ENCODE peak calls at places on chromosomes 6 and 20, in six cellular contexts. J, H, P, W, Q and Z are unnamed samples.

GRCh38 chr6:45569210-45569945 is 191.6 kb upstream of the SUPT3H start:
- DNase-seq in J (no peak), Q (no peak), W (no peak), H (peak), P (no peak), Z (no peak)

GRCh38 chr6:138036111-138036510 is 71.1 kb downstream of the PERP start:
- DNase-seq in W (no peak), H (no peak), J (no peak), P (peak), Q (no peak), Z (peak)

GRCh38 chr6:137791281-137792159 is 75.5 kb upstream of the TNFAIP3 start:
- DNase-seq in J (no peak), P (no peak), H (no peak), Q (no peak), W (no peak), Z (no peak)

GRCh38 chr6:44269168-44269920 is 906 bp upstream of the TMEM151B start:
- DNase-seq in P (no peak), J (no peak), W (no peak), Q (no peak), H (no peak), Z (no peak)

GRCh38 chr6:27375613-27376079 is 12.9 kb upstream of the ZNF391 start:
- DNase-seq in Q (no peak), P (peak), J (no peak), H (peak), W (peak), Z (peak)

GRCh38 chr6:20791074-20791473 is 256.8 kb downstream of the CDKAL1 start:
- DNase-seq in Q (no peak), P (no peak), W (no peak), H (no peak), J (no peak), Z (no peak)

GRCh38 chr6:46291880-46292279 is 121.1 kb upstream of the ENPP5 start:
- DNase-seq in J (no peak), P (no peak), W (no peak), Q (no peak), H (no peak), Z (no peak)

GRCh38 chr6:87837444-87837843 is 135.4 kb upstream of the AKIRIN2 start:
- DNase-seq in J (no peak), H (no peak), Q (no peak), P (no peak), W (no peak), Z (no peak)

GRCh38 chr6:136471372-136471771 is 78.8 kb downstream of the MAP7 start:
- DNase-seq in W (peak), Q (no peak), P (peak), J (no peak), H (no peak), Z (peak)

GRCh38 chr6:122995930-122996796 is at the start of gene CLVS2:
- DNase-seq in P (peak), Q (peak), J (peak), H (no peak), W (peak), Z (peak)

GRCh38 chr20:20668639-20669038 is 43.8 kb downstream of the RALGAPA2 start:
- DNase-seq in P (no peak), J (no peak), Q (no peak), W (no peak), H (no peak), Z (no peak)

GRCh38 chr20:59988141-59988540 is 29.9 kb downstream of the CDH26 start:
- DNase-seq in J (no peak), W (no peak), P (peak), Q (peak), H (no peak), Z (no peak)

GRCh38 chr6:10407674-10408054 is 7.2 kb downstream of the TFAP2A start:
- DNase-seq in Q (no peak), J (no peak), W (no peak), H (no peak), P (no peak), Z (no peak)

GRCh38 chr6:170221052-170221752 is 69.7 kb downstream of the DLL1 start:
- DNase-seq in J (peak), H (no peak), Q (no peak), W (no peak), P (no peak), Z (no peak)

GRCh38 chr6:82333781-82334180 is 29.8 kb upstream of the TPBG start:
- DNase-seq in W (no peak), P (no peak), H (no peak), Q (no peak), J (no peak), Z (no peak)

GRCh38 chr6:11586574-11586973 is 49.0 kb downstream of the TMEM170B start:
- DNase-seq in H (no peak), J (no peak), W (peak), P (peak), Q (peak), Z (peak)

GRCh38 chr20:62237772-62238568 is at the start of gene OSBPL2:
- DNase-seq in Q (peak), W (peak), P (peak), H (peak), J (peak), Z (peak)

GRCh38 chr6:154932562-154933027 is 62.5 kb upstream of the TIAM2 start:
- DNase-seq in J (peak), Q (peak), P (peak), W (peak), H (no peak), Z (peak)

GRCh38 chr6:68559052-68559451 is 76.0 kb upstream of the ADGRB3 start:
- DNase-seq in H (no peak), W (peak), J (peak), Q (no peak), P (peak), Z (peak)

GRCh38 chr6:57224769-57225515 is 2.8 kb upstream of the RAB23 start:
- DNase-seq in H (no peak), Q (no peak), J (no peak), W (peak), P (peak), Z (no peak)

GRCh38 chr20:4956200-4956810 is 45.0 kb downstream of the SLC23A2 start:
- DNase-seq in P (peak), H (no peak), Q (peak), W (peak), J (peak), Z (peak)

GRCh38 chr6:26575494-26575939 is 21.2 kb upstream of the ABT1 start:
- DNase-seq in H (no peak), P (peak), J (no peak), Q (peak), W (no peak), Z (peak)

GRCh38 chr6:38110407-38111025 is 291.0 kb downstream of the ZFAND3 start:
- DNase-seq in Q (no peak), W (peak), P (no peak), J (no peak), H (no peak), Z (no peak)

GRCh38 chr20:50913976-50914375 is 17.3 kb downstream of the ADNP start:
- DNase-seq in Q (no peak), P (no peak), H (no peak), W (peak), J (no peak), Z (no peak)

GRCh38 chr20:25280051-25280573 is 32.2 kb downstream of the PYGB start:
- DNase-seq in J (peak), Q (no peak), W (no peak), H (no peak), P (no peak), Z (no peak)

GRCh38 chr20:61026731-61027130 is 225.3 kb upstream of the CDH4 start:
- DNase-seq in J (no peak), W (no peak), H (no peak), Q (no peak), P (no peak), Z (no peak)

GRCh38 chr20:1232538-1233111 is 6.8 kb downstream of the RAD21L1 start:
- DNase-seq in J (no peak), Q (no peak), P (no peak), W (no peak), H (no peak), Z (no peak)

GRCh38 chr20:4604580-4604979 is 117.1 kb upstream of the PRND start:
- DNase-seq in H (no peak), J (no peak), W (no peak), Q (no peak), P (no peak), Z (no peak)

GRCh38 chr6:151301547-151301946 is 61.8 kb downstream of the AKAP12 start:
- DNase-seq in P (no peak), H (no peak), J (no peak), W (no peak), Q (no peak), Z (no peak)

GRCh38 chr6:26311012-26311384 is 54.0 kb upstream of the BTN3A2 start:
- DNase-seq in Q (peak), H (no peak), P (peak), J (no peak), W (peak), Z (peak)

GRCh38 chr6:12110523-12111154 is 98.5 kb downstream of the HIVEP1 start:
- DNase-seq in W (no peak), P (no peak), H (peak), Q (no peak), J (no peak), Z (no peak)

GRCh38 chr20:46605181-46605580 is 46.1 kb downstream of the SLC13A3 start:
- DNase-seq in J (no peak), P (no peak), W (no peak), Q (no peak), H (no peak), Z (no peak)

GRCh38 chr6:5361371-5361770 is 100.1 kb downstream of the FARS2 start:
- DNase-seq in H (no peak), J (no peak), W (no peak), Q (no peak), P (no peak), Z (no peak)

GRCh38 chr20:47985092-47985850 is 200.0 kb upstream of the SULF2 start:
- DNase-seq in J (no peak), Q (peak), P (peak), H (peak), W (no peak), Z (peak)

GRCh38 chr6:166555066-166555465 is 31.4 kb downstream of the RAMACL start:
- DNase-seq in P (no peak), H (no peak), Q (no peak), J (no peak), W (no peak), Z (no peak)

GRCh38 chr6:166556336-166556735 is 30.1 kb downstream of the RAMACL start:
- DNase-seq in W (no peak), J (no peak), P (no peak), H (no peak), Q (no peak), Z (no peak)

GRCh38 chr6:166553563-166554271 is 32.8 kb downstream of the RAMACL start:
- DNase-seq in H (no peak), J (no peak), Q (no peak), W (peak), P (no peak), Z (no peak)

GRCh38 chr6:166552600-166552999 is 33.9 kb downstream of the RAMACL start:
- DNase-seq in J (no peak), Q (no peak), W (no peak), P (no peak), H (no peak), Z (no peak)

DNA sequence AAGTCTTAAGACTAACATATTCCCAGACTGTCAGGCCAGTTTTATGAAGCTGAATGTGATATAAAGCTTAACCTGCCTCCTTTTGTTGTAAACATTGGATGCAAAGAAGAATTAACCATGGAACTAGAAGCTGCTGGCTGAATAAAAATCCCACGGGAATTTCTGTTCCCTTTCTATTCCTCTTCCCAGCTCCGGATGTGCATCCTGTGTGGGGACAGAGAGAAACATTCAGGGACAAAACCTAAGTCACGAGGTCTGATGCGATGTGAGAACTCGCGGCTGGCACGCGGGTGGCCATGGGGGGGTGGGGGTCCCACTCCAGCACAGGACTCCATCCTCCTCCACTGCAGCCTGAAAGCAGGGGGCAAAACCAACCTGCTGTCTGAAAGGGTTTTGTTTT is 32.2 kb downstream of the RAMACL start:
- DNase-seq in J (no peak), Q (no peak), P (no peak), W (no peak), H (no peak), Z (no peak)
- H3K4me2 ChIP-seq in J (peak), Q (no peak), P (no peak), W (peak), H (no peak), Z (no peak)

GRCh38 chr6:148407372-148407771 is 64.7 kb downstream of the SASH1 start:
- DNase-seq in W (peak), H (no peak), Q (peak), P (no peak), J (no peak), Z (no peak)

GRCh38 chr6:148406579-148407371 is 64.1 kb downstream of the SASH1 start:
- DNase-seq in Q (no peak), P (no peak), W (no peak), H (no peak), J (no peak), Z (no peak)

GRCh38 chr6:148401581-148401980 is 58.9 kb downstream of the SASH1 start:
- DNase-seq in Q (no peak), H (no peak), J (no peak), W (no peak), P (no peak), Z (no peak)

GRCh38 chr6:148404456-148405022 is 61.9 kb downstream of the SASH1 start:
- DNase-seq in J (peak), Q (no peak), W (no peak), P (no peak), H (no peak), Z (peak)

GRCh38 chr6:148405893-148406292 is 63.3 kb downstream of the SASH1 start:
- DNase-seq in P (no peak), H (no peak), Q (no peak), J (no peak), W (no peak), Z (no peak)
- H3K4me2 ChIP-seq in P (no peak), H (no peak), Q (peak), J (peak), W (no peak), Z (no peak)

GRCh38 chr6:158353851-158354508 is 41.7 kb downstream of the TULP4 start:
- DNase-seq in H (no peak), P (no peak), Q (no peak), J (no peak), W (peak), Z (no peak)

GRCh38 chr6:158354509-158354877 is 42.2 kb downstream of the TULP4 start:
- DNase-seq in P (no peak), H (no peak), W (no peak), J (no peak), Q (no peak), Z (no peak)

GRCh38 chr6:158356586-158357546 is 44.6 kb downstream of the TULP4 start:
- DNase-seq in P (peak), H (no peak), Q (no peak), W (no peak), J (peak), Z (no peak)

GRCh38 chr6:158358450-158359077 is 46.3 kb downstream of the TULP4 start:
- DNase-seq in H (no peak), P (no peak), Q (no peak), J (peak), W (no peak), Z (no peak)

GRCh38 chr6:158357570-158358216 is 45.4 kb downstream of the TULP4 start:
- DNase-seq in W (no peak), H (no peak), J (no peak), Q (no peak), P (no peak), Z (no peak)
- H3K4me2 ChIP-seq in W (no peak), H (no peak), J (no peak), Q (no peak), P (no peak), Z (no peak)

DNA sequence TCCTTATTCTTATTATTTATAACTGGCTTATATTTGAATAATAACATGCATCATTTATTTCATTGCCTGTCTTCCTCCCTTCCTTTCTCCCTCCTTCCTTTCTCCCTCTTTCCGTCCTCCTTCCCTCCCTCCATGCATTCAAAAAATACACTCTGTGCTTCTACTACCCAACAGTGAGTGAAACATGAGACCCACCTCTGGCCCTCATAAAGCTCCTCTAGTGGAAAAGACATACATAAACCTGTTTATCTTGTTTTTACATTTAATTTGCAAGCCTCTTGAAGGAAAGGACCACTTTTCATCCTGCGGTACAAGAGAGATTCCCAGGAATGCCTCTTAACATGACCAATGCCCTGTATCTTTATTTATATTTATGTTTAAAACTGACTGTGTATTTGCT is 21.8 kb upstream of the ISM1 start:
- DNase-seq in W (no peak), H (no peak), Q (no peak), J (no peak), P (no peak), Z (peak)
- H3K4me2 ChIP-seq in W (no peak), H (no peak), Q (no peak), J (no peak), P (no peak), Z (peak)

DNA sequence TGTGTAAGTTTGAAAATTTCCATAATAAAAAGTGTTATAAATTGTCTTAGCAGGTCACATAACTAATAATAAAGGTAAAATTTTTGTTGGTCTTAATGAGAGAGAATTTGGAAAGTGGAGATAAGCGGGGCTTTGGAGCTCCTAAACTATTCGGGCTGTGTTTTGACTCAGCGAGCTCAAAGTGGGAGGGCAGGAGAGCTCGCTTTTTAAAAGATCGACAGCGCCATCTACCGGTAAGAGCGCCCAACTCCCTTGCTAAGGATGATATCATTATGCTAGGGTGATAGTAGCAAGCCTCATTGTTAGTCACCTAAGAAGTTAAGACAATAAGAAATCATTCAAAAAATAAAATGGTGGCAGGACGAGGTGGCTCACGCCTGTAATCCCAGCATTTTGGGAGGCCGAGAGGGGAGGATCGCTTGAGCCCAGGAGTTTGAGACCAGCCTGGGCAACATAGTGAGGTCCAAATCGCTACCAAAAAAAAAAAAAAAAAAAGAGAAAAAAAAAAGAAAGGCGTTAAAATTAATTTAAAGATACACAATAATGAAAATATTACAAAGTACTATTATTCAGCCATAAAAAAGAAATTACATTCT is 24.8 kb downstream of the C6orf15 start:
- DNase-seq in W (peak), P (peak), H (peak), Q (peak), J (peak), Z (peak)
- H3K4me2 ChIP-seq in W (peak), P (no peak), H (no peak), Q (peak), J (peak), Z (no peak)

DNA sequence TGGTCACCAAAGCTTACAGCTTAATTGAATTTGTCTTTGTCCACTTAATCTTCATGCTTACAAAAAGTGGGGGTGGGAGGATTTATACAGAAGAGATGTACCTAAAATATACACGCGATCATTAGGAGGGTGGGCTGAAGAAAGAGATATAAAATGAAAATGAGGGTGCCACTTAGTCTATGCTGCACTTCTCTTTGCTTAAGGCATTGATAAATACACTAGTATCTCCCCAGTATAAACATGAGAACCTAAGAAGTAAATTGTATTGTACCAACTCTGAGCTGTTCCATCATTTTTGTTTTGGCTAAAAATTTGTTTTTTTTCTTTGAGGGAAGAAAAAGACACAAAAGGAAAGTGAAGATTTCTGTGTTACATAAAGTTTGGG is 170.8 kb upstream of the ZNF217 start:
- DNase-seq in P (no peak), W (no peak), J (no peak), H (no peak), Q (no peak), Z (no peak)
- H3K4me2 ChIP-seq in P (no peak), W (peak), J (no peak), H (no peak), Q (peak), Z (peak)

GRCh38 chr6:35368038-35368887 is 25.9 kb downstream of the PPARD start:
- DNase-seq in P (no peak), J (no peak), W (no peak), Q (peak), H (peak), Z (no peak)
- H3K4me2 ChIP-seq in P (no peak), J (peak), W (no peak), Q (peak), H (no peak), Z (no peak)